ENCODE peak calls at places on chromosomes 11 and 22, in nine cellular contexts. Y is fibroblast of lung; G is left ventricle myocardium inferior; O is CD8-positive, alpha-beta T cell; T is HCT116; S is stomach; W is PC-3; A is MM.1S; B is colonic mucosa. X is an unnamed sample. For H3K27me3, the result is how much of the 10 kb centered on the place peaks cover.

GRCh38 chr11:103826856-103827255 is 209.6 kb upstream of the DDI1 start:
- DNase-seq in A (no peak), W (no peak), G (no peak), T (no peak), Y (no peak), B (no peak), O (no peak), S (no peak), X (no peak)

GRCh38 chr11:6608726-6609501 is 3.1 kb downstream of the TAF10 start:
- DNase-seq in T (no peak), O (no peak), A (no peak), S (no peak), B (peak), Y (no peak), G (no peak), W (no peak), X (no peak)

GRCh38 chr11:123798513-123799252 is 7.5 kb downstream of the OR6M1 start:
- DNase-seq in O (no peak), S (no peak), B (no peak), A (no peak), Y (no peak), G (no peak), T (no peak), W (no peak), X (no peak)

GRCh38 chr11:8533332-8533731 is 60.7 kb downstream of the STK33 start:
- DNase-seq in A (no peak), O (no peak), G (no peak), S (no peak), B (no peak), Y (no peak), W (no peak), T (no peak), X (no peak)

GRCh38 chr22:23158516-23159286 is 13.4 kb downstream of the RAB36 start:
- DNase-seq in Y (no peak), W (no peak), G (no peak), A (no peak), O (no peak), B (no peak), T (no peak), S (no peak), X (no peak)

GRCh38 chr11:109222730-109223129 is 199.3 kb upstream of the C11orf87 start:
- DNase-seq in S (no peak), O (no peak), W (no peak), B (no peak), A (no peak), Y (no peak), G (no peak), T (no peak), X (no peak)

GRCh38 chr11:123011510-123011909 is 29.9 kb upstream of the BSX start:
- DNase-seq in A (no peak), T (no peak), Y (no peak), G (no peak), S (no peak), O (no peak), W (no peak), B (no peak), X (no peak)

GRCh38 chr22:42974223-42974622 is 40.7 kb downstream of the PACSIN2 start:
- DNase-seq in G (no peak), A (no peak), T (no peak), O (no peak), W (no peak), B (peak), S (no peak), Y (no peak), X (no peak)

GRCh38 chr22:49608660-49609059 is 219.0 kb downstream of the BRD1 start:
- DNase-seq in S (no peak), B (no peak), A (no peak), Y (no peak), T (no peak), G (no peak), W (no peak), O (no peak), X (peak)

GRCh38 chr22:45554040-45554406 is 51.3 kb downstream of the FBLN1 start:
- DNase-seq in Y (no peak), S (no peak), B (no peak), G (no peak), W (no peak), T (no peak), A (peak), O (no peak), X (no peak)

GRCh38 chr11:7609015-7609414 is 64.3 kb downstream of the CYB5R2 start:
- DNase-seq in B (no peak), O (no peak), S (no peak), T (no peak), A (no peak), G (no peak), W (no peak), Y (no peak), X (no peak)

GRCh38 chr22:50444663-50445062 is 30.2 kb downstream of the SBF1 start:
- DNase-seq in B (peak), G (no peak), W (peak), O (no peak), Y (peak), S (peak), A (no peak), T (peak), X (no peak)

GRCh38 chr22:22168190-22168940 is 76.2 kb upstream of the VPREB1 start:
- DNase-seq in O (no peak), Y (peak), W (peak), A (peak), B (no peak), S (no peak), G (no peak), T (peak), X (no peak)

GRCh38 chr22:38868886-38869381 is 3.1 kb downstream of the CBX6 start:
- DNase-seq in T (peak), O (peak), Y (peak), B (peak), A (peak), S (peak), G (peak), W (peak), X (peak)

GRCh38 chr11:86874314-86875056 is 74.1 kb downstream of the PRSS23 start:
- DNase-seq in A (no peak), G (no peak), T (no peak), W (no peak), Y (no peak), O (no peak), S (no peak), B (no peak), X (no peak)

GRCh38 chr11:61739413-61739812 is 13.0 kb upstream of the MYRF start:
- DNase-seq in Y (no peak), A (no peak), O (no peak), S (no peak), B (no peak), T (no peak), G (no peak), W (no peak), X (no peak)

GRCh38 chr22:48702573-48703264 is 1125.0 kb downstream of the BRD1 start:
- DNase-seq in Y (no peak), W (no peak), A (no peak), T (no peak), B (no peak), O (no peak), G (peak), S (peak), X (no peak)

GRCh38 chr11:100687032-100687629 is at the start of gene ARHGAP42:
- DNase-seq in T (no peak), A (peak), W (peak), O (no peak), B (peak), S (peak), Y (peak), G (peak), X (peak)

GRCh38 chr22:22124374-22124773 is 120.2 kb upstream of the VPREB1 start:
- DNase-seq in G (no peak), T (no peak), S (no peak), Y (no peak), W (no peak), B (no peak), O (no peak), A (no peak), X (no peak)

GRCh38 chr22:39325392-39325932 is 6.0 kb upstream of the RPL3 start:
- DNase-seq in A (no peak), S (no peak), B (no peak), W (peak), Y (peak), O (no peak), G (no peak), T (no peak), X (no peak)

GRCh38 chr11:93209476-93209875 is 11.7 kb upstream of the SLC36A4 start:
- DNase-seq in B (no peak), O (no peak), T (no peak), S (no peak), A (no peak), W (no peak), G (no peak), Y (no peak), X (no peak)

GRCh38 chr11:116578971-116579687 is 193.7 kb downstream of the BUD13 start:
- DNase-seq in O (no peak), B (no peak), S (no peak), G (peak), T (no peak), W (no peak), A (no peak), Y (no peak), X (no peak)

GRCh38 chr11:18865951-18866350 is 73.3 kb downstream of the MRGPRX1 start:
- DNase-seq in A (no peak), O (no peak), Y (no peak), S (no peak), T (no peak), W (no peak), B (no peak), G (no peak), X (no peak)

GRCh38 chr11:121933694-121934093 is 182.3 kb downstream of the BLID start:
- DNase-seq in B (no peak), S (no peak), A (no peak), G (no peak), T (no peak), W (peak), O (no peak), Y (peak), X (no peak)

GRCh38 chr11:110613526-110613925 is 98.7 kb downstream of the ARHGAP20 start:
- DNase-seq in S (no peak), A (no peak), G (no peak), B (no peak), W (no peak), O (no peak), T (no peak), Y (no peak), X (no peak)

GRCh38 chr11:92259861-92260260 is 35.2 kb downstream of the FAT3 start:
- DNase-seq in G (no peak), W (no peak), T (no peak), A (no peak), S (no peak), Y (no peak), O (no peak), B (no peak), X (no peak)

GRCh38 chr11:130514316-130514715 is 65.9 kb downstream of the ADAMTS15 start:
- DNase-seq in A (no peak), B (no peak), Y (peak), W (peak), T (no peak), O (no peak), G (no peak), S (no peak), X (no peak)

GRCh38 chr11:78737891-78738290 is 163.2 kb upstream of the NARS2 start:
- DNase-seq in O (no peak), W (no peak), G (no peak), B (no peak), A (no peak), Y (no peak), T (no peak), S (no peak), X (no peak)

GRCh38 chr22:27732391-27732790 is 69.2 kb downstream of the MN1 start:
- DNase-seq in S (no peak), W (no peak), B (no peak), A (no peak), Y (no peak), G (no peak), T (no peak), O (no peak), X (peak)

GRCh38 chr11:11491014-11491413 is 130.8 kb downstream of the GALNT18 start:
- DNase-seq in T (no peak), W (no peak), O (no peak), Y (no peak), B (no peak), G (no peak), A (no peak), S (no peak), X (no peak)

GRCh38 chr11:62588966-62589637 is 2.2 kb downstream of the TUT1 start:
- DNase-seq in W (peak), Y (peak), B (no peak), O (no peak), G (no peak), S (no peak), T (no peak), A (no peak), X (no peak)

GRCh38 chr11:10201343-10201742 is 92.7 kb downstream of the SBF2 start:
- DNase-seq in Y (no peak), O (no peak), G (no peak), T (no peak), W (no peak), A (no peak), B (no peak), S (no peak), X (no peak)

GRCh38 chr22:31227186-31227585 is 15.1 kb downstream of the LIMK2 start:
- DNase-seq in G (no peak), T (no peak), O (no peak), B (peak), A (no peak), S (no peak), W (no peak), Y (no peak), X (no peak)

GRCh38 chr11:130874396-130874795 is 41.9 kb downstream of the SNX19 start:
- DNase-seq in O (no peak), G (no peak), Y (no peak), W (no peak), B (no peak), T (no peak), S (no peak), A (no peak), X (no peak)

GRCh38 chr11:83571301-83571700 is 285.1 kb upstream of the CCDC90B start:
- DNase-seq in O (no peak), T (no peak), S (no peak), Y (peak), A (no peak), B (no peak), W (no peak), G (no peak), X (no peak)

DNA sequence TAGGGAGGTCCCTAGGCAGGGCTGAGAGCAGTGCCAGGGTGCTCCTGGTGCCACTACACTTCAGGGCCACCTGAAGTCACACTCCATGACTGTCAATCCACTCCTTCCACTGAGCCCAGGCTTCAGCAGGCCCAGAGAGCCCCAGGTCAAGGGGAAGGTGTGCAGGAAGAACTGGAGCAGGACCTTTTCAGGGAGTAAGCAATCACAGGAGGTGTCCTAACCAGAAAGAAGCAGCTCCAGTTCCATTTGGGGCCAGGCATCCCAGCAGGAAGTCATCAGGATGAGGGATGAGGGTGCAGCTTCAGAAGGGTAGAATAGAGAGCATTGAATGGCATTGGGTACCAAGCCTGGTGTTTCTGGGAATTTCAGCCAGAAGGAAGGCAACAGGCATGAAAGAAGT is 556.5 kb downstream of the INSC start:
- DNase-seq in S (no peak), B (peak), A (no peak), O (no peak), G (no peak), W (no peak), T (no peak), Y (no peak), X (no peak)
- H3K27me3 ChIP-seq in S (under half), B (under half), A (under half), O (under half), G (under half), W (under half), T (under half), Y (under half), X (under half)

GRCh38 chr11:114033572-114033971 is 25.9 kb upstream of the ZBTB16 start:
- DNase-seq in Y (no peak), T (no peak), S (no peak), B (no peak), A (no peak), O (no peak), W (no peak), G (no peak), X (no peak)
- H3K27me3 ChIP-seq in Y (under half), T (under half), S (under half), B (under half), A (under half), O (under half), W (under half), G (under half), X (under half)

DNA sequence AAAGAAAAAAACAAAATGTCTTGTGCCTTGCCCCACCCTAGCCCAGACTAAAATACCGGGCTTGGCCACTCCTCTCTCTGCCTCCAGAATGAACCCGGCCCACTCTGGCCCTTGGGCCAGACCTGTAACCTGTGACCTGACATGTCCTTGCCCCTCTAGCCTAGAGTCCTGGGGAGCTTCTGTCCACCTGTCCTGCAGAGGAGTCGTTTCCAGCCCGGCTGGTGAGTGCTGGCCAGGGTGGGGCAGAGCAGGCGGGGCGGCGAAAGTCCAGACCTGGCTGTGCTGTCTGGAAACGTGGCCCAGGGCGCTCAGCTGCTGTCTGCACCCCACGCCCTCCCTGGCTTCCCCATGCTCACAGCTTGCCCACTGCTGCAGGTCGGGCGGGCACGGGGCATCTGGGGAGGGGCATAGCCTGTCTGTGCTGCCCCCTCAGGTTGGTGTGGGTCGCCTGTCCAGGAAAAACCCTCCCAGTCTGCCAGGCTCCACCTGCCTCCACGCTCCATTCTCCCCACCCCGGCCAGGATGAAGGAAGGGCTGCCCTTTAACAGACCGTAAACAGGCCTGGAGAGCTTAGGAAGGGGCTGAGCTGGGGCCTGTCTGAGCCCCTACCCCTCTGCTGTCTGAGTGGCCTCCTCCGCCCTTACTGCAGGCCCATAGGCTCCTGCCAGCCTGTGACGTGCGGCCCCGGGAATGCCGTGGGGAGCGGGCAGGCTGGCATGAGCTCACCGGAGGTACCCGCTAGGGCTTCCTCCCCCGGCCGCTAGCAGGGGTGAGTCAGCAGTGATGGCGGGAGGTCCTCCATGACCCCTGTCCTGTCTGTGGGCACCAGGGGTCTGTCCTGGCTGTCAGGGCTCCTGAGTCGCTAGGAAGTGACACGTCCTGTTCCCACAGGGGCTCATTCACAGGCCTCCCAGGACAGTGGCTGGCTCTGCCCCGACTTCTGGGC is 1.9 kb downstream of the CD151 start:
- DNase-seq in B (peak), W (peak), G (peak), A (no peak), T (peak), S (peak), Y (peak), O (no peak), X (no peak)
- H3K27me3 ChIP-seq in B (under half), W (under half), G (under half), A (under half), T (under half), S (under half), Y (under half), O (under half), X (under half)

GRCh38 chr11:16408619-16409018 is 52.3 kb upstream of the SOX6 start:
- DNase-seq in B (no peak), W (no peak), Y (no peak), S (no peak), A (no peak), T (no peak), O (no peak), G (no peak), X (no peak)

GRCh38 chr11:16410479-16410878 is 54.1 kb upstream of the SOX6 start:
- DNase-seq in O (no peak), W (no peak), G (no peak), A (no peak), T (no peak), B (no peak), S (no peak), Y (no peak), X (no peak)

GRCh38 chr11:16412525-16413194 is 56.3 kb upstream of the SOX6 start:
- DNase-seq in S (no peak), Y (no peak), G (no peak), B (no peak), W (no peak), A (peak), O (no peak), T (no peak), X (no peak)
- H3K27me3 ChIP-seq in S (under half), Y (under half), G (under half), B (under half), W (under half), A (under half), O (under half), T (under half), X (under half)

DNA sequence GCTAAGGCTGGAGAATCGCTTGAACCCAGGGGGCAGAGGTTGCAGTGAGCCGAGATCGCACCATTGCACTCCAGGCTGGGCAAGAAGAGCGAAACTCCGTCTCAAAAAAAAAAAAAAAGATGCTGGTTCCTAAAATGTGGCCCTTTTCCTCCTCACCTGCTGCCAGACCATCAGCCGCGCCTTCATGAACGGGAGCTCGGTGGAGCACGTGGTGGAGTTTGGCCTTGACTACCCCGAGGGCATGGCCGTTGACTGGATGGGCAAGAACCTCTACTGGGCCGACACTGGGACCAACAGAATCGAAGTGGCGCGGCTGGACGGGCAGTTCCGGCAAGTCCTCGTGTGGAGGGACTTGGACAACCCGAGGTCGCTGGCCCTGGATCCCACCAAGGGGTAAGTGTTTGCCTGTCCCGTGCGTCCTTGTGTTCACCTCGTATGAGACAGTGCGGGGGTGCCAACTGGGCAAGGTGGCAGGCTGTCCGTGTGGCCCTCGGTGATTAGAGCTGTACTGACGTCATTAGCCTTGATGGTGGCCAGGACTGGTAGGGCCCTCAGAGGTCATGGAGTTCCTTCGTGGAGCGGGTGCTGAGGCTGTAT is 50.7 kb upstream of the PPP6R3 start:
- DNase-seq in T (no peak), B (no peak), O (no peak), A (no peak), S (no peak), W (no peak), G (no peak), Y (no peak), X (no peak)
- H3K27me3 ChIP-seq in T (under half), B (under half), O (under half), A (under half), S (under half), W (under half), G (under half), Y (under half), X (under half)

X was measured in tibial artery.